ENCODE peak calls at places on chromosomes 1 and 21, in nine cellular contexts. O, V, D, F, K, R, Z, U and B are unnamed samples.

GRCh38 chr1:156476501-156477298 is 23.9 kb downstream of the MEF2D start:
- DNase-seq in O (no peak), V (no peak), D (no peak), F (no peak), K (no peak), R (no peak), Z (no peak), U (no peak), B (no peak)

GRCh38 chr1:88655685-88656299 is 28.3 kb upstream of the PKN2 start:
- DNase-seq in O (no peak), V (no peak), D (no peak), F (no peak), K (peak), R (peak), Z (no peak), U (no peak), B (no peak)

GRCh38 chr21:32256873-32257620 is 21.8 kb downstream of the MIS18A start:
- DNase-seq in O (no peak), V (no peak), D (no peak), F (no peak), K (peak), R (no peak), Z (no peak), U (peak), B (no peak)

GRCh38 chr21:24225432-24225831 is 1381.8 kb downstream of the MRPL39 start:
- DNase-seq in O (no peak), V (no peak), D (no peak), F (no peak), K (no peak), R (no peak), Z (no peak), U (no peak), B (no peak)

GRCh38 chr1:48109390-48110009 is 112.3 kb upstream of the TRABD2B start:
- DNase-seq in O (no peak), V (peak), D (no peak), F (no peak), K (peak), R (no peak), Z (no peak), U (no peak), B (no peak)

GRCh38 chr1:203464226-203464625 is 11.4 kb upstream of the PRELP start:
- DNase-seq in O (no peak), V (no peak), D (no peak), F (no peak), K (no peak), R (no peak), Z (no peak), U (no peak), B (no peak)

GRCh38 chr1:8263806-8264205 is 54.1 kb upstream of the SLC45A1 start:
- DNase-seq in O (no peak), V (no peak), D (no peak), F (no peak), K (no peak), R (no peak), Z (no peak), U (no peak), B (no peak)

GRCh38 chr21:42640486-42640885 is 12.9 kb upstream of the PDE9A start:
- DNase-seq in O (no peak), V (no peak), D (no peak), F (no peak), K (no peak), R (no peak), Z (no peak), U (no peak), B (no peak)

GRCh38 chr1:61081135-61081636 is 1.2 kb upstream of the NFIA start:
- DNase-seq in O (no peak), V (no peak), D (no peak), F (no peak), K (peak), R (no peak), Z (no peak), U (no peak), B (no peak)